ENCODE peak calls at places on chromosome 5, in four cellular contexts. Z is H9, Y is H1, X is IMR-90. T is an unnamed sample.

GRCh38 chr5:18744441-18744840 is 1110.2 kb downstream of the TAF11L14 start:
- DNase-seq in Z (no peak), Y (no peak), X (no peak), T (no peak)

GRCh38 chr5:124230456-124230855 is 516.0 kb downstream of the ZNF608 start:
- DNase-seq in Z (no peak), Y (no peak), X (no peak), T (no peak)

GRCh38 chr5:81789033-81789432 is 38.1 kb upstream of the SSBP2 start:
- DNase-seq in Z (no peak), Y (no peak), X (peak), T (peak)

GRCh38 chr5:32027717-32028321 is 146.3 kb downstream of the GOLPH3 start:
- DNase-seq in Z (peak), Y (no peak), X (peak), T (peak)

GRCh38 chr5:36403601-36404311 is 102.1 kb upstream of the RANBP3L start:
- DNase-seq in Z (no peak), Y (no peak), X (peak), T (no peak)

GRCh38 chr5:56155085-56155484 is 78.0 kb downstream of the ANKRD55 start:
- DNase-seq in Z (no peak), Y (no peak), X (no peak), T (peak)

GRCh38 chr5:109161914-109162683 is 247.7 kb downstream of the PJA2 start:
- DNase-seq in Z (no peak), Y (no peak), X (peak), T (peak)

GRCh38 chr5:57033103-57033502 is 81.2 kb upstream of the MIER3 start:
- DNase-seq in Z (no peak), Y (no peak), X (no peak), T (no peak)

GRCh38 chr5:61933787-61934626 is 372.0 kb upstream of the KIF2A start:
- DNase-seq in Z (peak), Y (peak), X (peak), T (peak)

GRCh38 chr5:82356808-82357671 is 78.9 kb upstream of the RPS23 start:
- DNase-seq in Z (peak), Y (no peak), X (peak), T (peak)

GRCh38 chr5:141039517-141039916 is 11.7 kb upstream of the PCDHB1 start:
- DNase-seq in Z (no peak), Y (no peak), X (no peak), T (no peak)

GRCh38 chr5:78549043-78549442 is 99.5 kb downstream of the LHFPL2 start:
- DNase-seq in Z (peak), Y (no peak), X (no peak), T (peak)

GRCh38 chr5:138275379-138275782 is 960 bp upstream of the GFRA3 start:
- DNase-seq in Z (no peak), Y (no peak), X (no peak), T (peak)

GRCh38 chr5:114305402-114306207 is 56.3 kb upstream of the KCNN2 start:
- DNase-seq in Z (peak), Y (peak), X (peak), T (peak)

GRCh38 chr5:97167435-97167834 is 15.6 kb downstream of the RIOK2 start:
- DNase-seq in Z (no peak), Y (no peak), X (no peak), T (no peak)

GRCh38 chr5:16791036-16791705 is 144.9 kb downstream of the MYO10 start:
- DNase-seq in Z (no peak), Y (no peak), X (peak), T (peak)

GRCh38 chr5:174724484-174725260 is at the start of gene MSX2:
- DNase-seq in Z (peak), Y (peak), X (peak), T (peak)

GRCh38 chr5:106873558-106873957 is 797.2 kb downstream of the EFNA5 start:
- DNase-seq in Z (no peak), Y (no peak), X (no peak), T (no peak)

GRCh38 chr5:111142932-111143331 is 50.8 kb downstream of the WDR36 start:
- DNase-seq in Z (no peak), Y (no peak), X (no peak), T (no peak)

GRCh38 chr5:123438244-123438643 is 15.0 kb upstream of the CEP120 start:
- DNase-seq in Z (no peak), Y (no peak), X (no peak), T (no peak)

GRCh38 chr5:36156124-36156601 is 4.3 kb downstream of the SKP2 start:
- DNase-seq in Z (no peak), Y (no peak), X (peak), T (peak)

GRCh38 chr5:73274870-73275756 is 102.1 kb downstream of the TMEM174 start:
- DNase-seq in Z (no peak), Y (no peak), X (peak), T (no peak)

GRCh38 chr5:61409568-61409967 is 77.5 kb downstream of the ZSWIM6 start:
- DNase-seq in Z (no peak), Y (no peak), X (peak), T (peak)

GRCh38 chr5:10355071-10355889 is 1.8 kb downstream of the MARCHF6 start:
- DNase-seq in Z (no peak), Y (no peak), X (peak), T (peak)

GRCh38 chr5:76475358-76475757 is 72.3 kb downstream of the IQGAP2 start:
- DNase-seq in Z (no peak), Y (no peak), X (no peak), T (no peak)

GRCh38 chr5:32511778-32512374 is 67.3 kb upstream of the ZFR start:
- DNase-seq in Z (no peak), Y (no peak), X (no peak), T (no peak)

GRCh38 chr5:150044334-150044681 is 42.0 kb downstream of the CSF1R start:
- DNase-seq in Z (no peak), Y (no peak), X (peak), T (peak)

GRCh38 chr5:7181841-7182240 is 214.1 kb upstream of the ADCY2 start:
- DNase-seq in Z (no peak), Y (no peak), X (no peak), T (no peak)

GRCh38 chr5:7676455-7676854 is 174.5 kb downstream of the CFAP90 start:
- DNase-seq in Z (no peak), Y (no peak), X (no peak), T (no peak)

GRCh38 chr5:154793599-154794524 is 38.7 kb downstream of the LARP1 start:
- DNase-seq in Z (no peak), Y (no peak), X (peak), T (peak)
- H3K23ac ChIP-seq in Z (no peak), Y (no peak), X (no peak), T (no peak)

GRCh38 chr5:177040814-177041410 is 18.4 kb downstream of the ZNF346 start:
- DNase-seq in Z (no peak), Y (no peak), X (peak), T (no peak)
- H3K27ac ChIP-seq in Z (no peak), Y (no peak), X (no peak), T (no peak)

DNA sequence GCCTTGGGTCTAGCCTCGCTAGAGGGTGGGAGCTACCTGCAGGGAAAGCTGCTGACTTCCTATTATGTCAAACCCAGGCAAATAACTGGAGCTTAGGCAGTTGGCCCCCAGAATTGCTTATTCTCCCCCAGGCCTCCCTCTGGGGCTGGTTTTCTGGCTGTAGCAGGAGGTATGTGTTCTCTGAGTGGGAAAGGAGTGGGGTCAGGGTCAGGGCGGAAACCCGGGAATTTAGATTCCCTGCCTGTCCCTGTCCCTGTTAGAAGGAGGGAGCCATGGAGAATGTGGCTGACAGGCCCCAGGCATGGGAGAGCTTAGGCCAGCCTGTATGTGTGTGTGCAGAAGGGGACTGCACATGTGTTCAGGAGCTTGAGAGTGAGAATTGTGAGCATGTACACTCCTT is 13.6 kb upstream of the CXXC5 start:
- DNase-seq in Z (no peak), Y (no peak), X (no peak), T (no peak)
- H3K23ac ChIP-seq in Z (no peak), Y (no peak), X (no peak), T (no peak)

GRCh38 chr5:53480474-53481353 is at the start of gene FST:
- DNase-seq in Z (peak), Y (peak), X (peak), T (peak)

GRCh38 chr5:53479656-53480473 is 564 bp upstream of the FST start:
- DNase-seq in Z (peak), Y (peak), X (peak), T (peak)

GRCh38 chr5:53481887-53482716 is 1.7 kb downstream of the FST start:
- DNase-seq in Z (peak), Y (peak), X (peak), T (peak)

GRCh38 chr5:53482717-53483638 is 2.5 kb downstream of the FST start:
- DNase-seq in Z (peak), Y (peak), X (peak), T (peak)

DNA sequence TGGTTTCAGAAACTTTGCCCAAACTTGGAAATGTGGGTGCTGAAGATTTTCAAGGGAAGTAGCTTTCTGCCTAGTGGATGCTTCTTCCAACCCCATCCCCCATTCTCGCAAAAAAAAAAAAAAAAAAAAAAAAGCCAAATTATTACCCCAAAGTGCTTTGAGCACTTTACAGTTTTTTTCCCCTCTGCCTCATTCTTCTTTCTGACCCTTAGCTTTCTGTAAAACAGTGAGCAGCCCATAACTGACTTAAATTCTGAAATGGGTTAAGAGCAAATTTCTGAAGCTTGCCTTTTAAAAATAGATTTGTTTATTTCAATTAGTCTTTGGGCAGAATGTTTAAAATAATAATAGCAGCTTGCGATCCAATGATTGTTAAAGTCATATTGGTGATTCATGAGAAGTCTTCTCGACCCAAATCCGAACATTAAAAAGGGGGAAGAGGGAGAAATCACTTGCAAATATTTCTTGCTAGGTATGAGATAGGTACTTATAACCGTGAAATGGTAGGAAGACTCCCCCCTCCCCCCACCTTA is 991 bp downstream of the FST start:
- DNase-seq in Z (no peak), Y (no peak), X (peak), T (peak)
- H3K27ac ChIP-seq in Z (no peak), Y (no peak), X (peak), T (no peak)

GRCh38 chr5:858726-859125 is 7.9 kb upstream of the ZDHHC11 start:
- DNase-seq in Z (no peak), Y (no peak), X (no peak), T (no peak)
- H3K23ac ChIP-seq in Z (no peak), Y (no peak), X (no peak), T (no peak)

DNA sequence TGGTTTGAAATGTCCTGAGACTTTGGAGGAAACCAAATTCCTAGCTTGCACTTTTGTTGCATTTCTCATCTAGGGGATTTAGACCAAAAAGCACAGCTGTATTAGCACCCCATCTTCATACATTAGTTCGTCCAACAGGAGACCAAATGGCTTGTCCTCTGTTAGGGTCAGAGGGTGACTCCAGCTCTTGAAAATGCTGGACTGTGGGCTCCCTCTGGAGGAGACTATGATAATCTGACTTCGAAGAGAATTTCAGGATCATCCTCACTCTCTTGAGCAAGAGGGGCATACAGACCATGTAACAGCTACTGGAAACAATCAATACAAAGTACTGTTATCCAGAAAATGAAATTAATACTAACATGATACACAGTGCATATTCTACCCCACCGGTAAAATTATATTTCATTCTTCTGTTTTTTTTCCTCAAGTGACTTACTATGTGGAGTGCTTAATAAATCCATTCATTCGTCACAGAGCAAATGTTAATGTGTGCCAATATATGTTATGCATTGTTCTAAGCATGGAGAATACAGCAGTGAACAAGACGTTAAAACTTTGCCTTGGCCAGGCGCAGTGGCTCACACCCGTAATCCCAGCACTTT is 63.7 kb upstream of the PPP2CA start:
- DNase-seq in Z (peak), Y (peak), X (peak), T (peak)
- H3K27ac ChIP-seq in Z (no peak), Y (no peak), X (no peak), T (no peak)

GRCh38 chr5:43313035-43313853 is at the start of gene HMGCS1:
- DNase-seq in Z (peak), Y (peak), X (peak), T (peak)
- H3K23ac ChIP-seq in Z (no peak), Y (no peak), X (peak), T (no peak)

GRCh38 chr5:14166437-14166836 is 23.3 kb downstream of the TRIO start:
- DNase-seq in Z (no peak), Y (no peak), X (no peak), T (no peak)
- H3K27ac ChIP-seq in Z (no peak), Y (no peak), X (peak), T (peak)

GRCh38 chr5:154199671-154200220 is 9.2 kb downstream of the GALNT10 start:
- DNase-seq in Z (no peak), Y (no peak), X (no peak), T (no peak)

GRCh38 chr5:154198611-154199230 is 8.2 kb downstream of the GALNT10 start:
- DNase-seq in Z (no peak), Y (no peak), X (peak), T (peak)

GRCh38 chr5:154201108-154201769 is 10.7 kb downstream of the GALNT10 start:
- DNase-seq in Z (no peak), Y (no peak), X (no peak), T (no peak)

GRCh38 chr5:154197801-154198461 is 7.4 kb downstream of the GALNT10 start:
- DNase-seq in Z (no peak), Y (no peak), X (peak), T (peak)

DNA sequence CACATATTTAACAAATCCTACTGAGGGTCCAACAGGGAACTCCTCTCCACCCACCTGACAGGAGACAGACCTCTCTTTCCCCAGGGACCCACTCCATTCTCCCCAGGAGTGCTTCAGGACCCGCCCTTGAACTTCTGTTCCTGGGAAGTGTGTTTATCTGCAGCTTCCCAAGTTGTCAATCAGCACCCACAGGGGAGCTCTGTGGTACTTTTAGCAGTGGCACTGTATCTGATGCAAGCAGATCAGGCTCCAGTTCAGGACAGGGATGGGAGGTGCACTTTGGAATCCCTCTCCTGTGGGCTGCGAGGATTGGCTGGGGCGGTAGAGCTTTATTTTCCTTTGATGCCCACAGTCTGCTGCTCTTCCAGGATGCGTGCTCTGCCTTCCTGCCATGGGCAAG is 8.7 kb downstream of the GALNT10 start:
- DNase-seq in Z (no peak), Y (no peak), X (no peak), T (no peak)
- H3K23ac ChIP-seq in Z (no peak), Y (no peak), X (peak), T (peak)

GRCh38 chr5:169147542-169147941 is 153.4 kb downstream of the SLIT3 start:
- DNase-seq in Z (no peak), Y (no peak), X (no peak), T (no peak)

GRCh38 chr5:169148066-169148740 is 152.7 kb downstream of the SLIT3 start:
- DNase-seq in Z (no peak), Y (no peak), X (no peak), T (no peak)

GRCh38 chr5:169146158-169146557 is 154.8 kb downstream of the SLIT3 start:
- DNase-seq in Z (no peak), Y (no peak), X (no peak), T (no peak)

GRCh38 chr5:169139381-169140125 is 161.4 kb downstream of the SLIT3 start:
- DNase-seq in Z (no peak), Y (no peak), X (no peak), T (no peak)

DNA sequence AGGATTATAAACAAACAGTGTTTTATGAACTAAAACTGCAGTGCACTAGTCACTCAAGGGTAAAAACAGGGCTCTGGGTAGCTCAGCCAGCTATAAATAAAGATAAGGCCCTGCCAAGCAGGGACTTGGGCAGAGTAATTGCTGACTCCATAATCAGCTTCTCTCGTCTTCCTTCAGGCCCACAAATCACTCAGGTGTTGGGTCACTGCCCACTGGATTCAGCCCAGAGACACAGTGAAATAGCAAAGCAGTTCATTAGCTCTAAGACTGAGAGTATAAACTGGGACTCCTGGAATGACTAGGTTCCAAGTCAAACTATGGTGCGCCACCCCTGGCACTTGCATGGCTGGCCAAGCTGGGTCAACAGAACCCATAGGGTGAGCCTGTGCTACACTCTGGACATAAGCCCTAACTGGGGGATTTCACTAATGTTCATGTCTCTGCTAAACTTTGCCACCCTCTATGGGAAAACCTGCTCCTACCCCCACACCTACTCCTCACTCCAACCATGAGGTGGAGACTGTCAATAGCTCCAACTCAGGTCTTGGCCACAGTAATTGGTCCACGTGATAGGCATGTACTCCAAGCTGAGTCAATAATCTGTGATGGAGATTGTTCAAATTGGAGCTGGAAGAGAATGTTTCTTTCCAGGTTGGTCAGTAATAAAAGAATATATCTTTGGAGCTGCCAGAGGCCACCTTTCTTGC is 158.5 kb downstream of the SLIT3 start:
- DNase-seq in Z (no peak), Y (no peak), X (no peak), T (no peak)
- H3K27ac ChIP-seq in Z (no peak), Y (no peak), X (no peak), T (no peak)